ENCODE peak calls at places on chromosome 4, in seven cellular contexts. N is CD8-positive, alpha-beta memory T cell; P is Caco-2; G is NB4; U is aorta; C is heart right ventricle; M is MM.1S. V is an unnamed sample.

GRCh38 chr4:101825953-101826352 is 35.4 kb downstream of the BANK1 start:
- DNase-seq in N (no peak), P (no peak), G (no peak), U (no peak), C (no peak), M (no peak), V (no peak)

GRCh38 chr4:68391451-68391850 is 41.6 kb upstream of the YTHDC1 start:
- DNase-seq in N (no peak), P (no peak), G (no peak), U (no peak), C (no peak), M (no peak), V (no peak)

GRCh38 chr4:107993969-107994368 is 4.3 kb downstream of the HADH start:
- DNase-seq in N (no peak), P (no peak), G (peak; percentile 45), U (no peak), C (no peak), M (no peak), V (no peak)

GRCh38 chr4:54941994-54942552 is 183.3 kb downstream of the KDR start:
- DNase-seq in N (peak; percentile 68), P (no peak), G (no peak), U (no peak), C (peak; percentile 19), M (no peak), V (no peak)

GRCh38 chr4:105596676-105597075 is 44.3 kb downstream of the ARHGEF38 start:
- DNase-seq in N (no peak), P (no peak), G (no peak), U (no peak), C (no peak), M (no peak), V (no peak)

GRCh38 chr4:148059617-148060180 is 327.8 kb downstream of the ARHGAP10 start:
- DNase-seq in N (no peak), P (no peak), G (no peak), U (no peak), C (no peak), M (no peak), V (no peak)

GRCh38 chr4:36753048-36753447 is 471.6 kb downstream of the DTHD1 start:
- DNase-seq in N (no peak), P (no peak), G (no peak), U (no peak), C (no peak), M (no peak), V (no peak)

GRCh38 chr4:163913571-163913970 is 419.1 kb downstream of the TMA16 start:
- DNase-seq in N (no peak), P (no peak), G (no peak), U (peak; percentile 8), C (no peak), M (no peak), V (no peak)

GRCh38 chr4:2649604-2650114 is 106.5 kb downstream of the TNIP2 start:
- DNase-seq in N (no peak), P (no peak), G (no peak), U (peak; percentile 35), C (no peak), M (no peak), V (no peak)
- H3K4me3 ChIP-seq in N (no peak overlapping the region), P (no peak overlapping the region), G (no peak overlapping the region), U (no peak overlapping the region), C (no peak overlapping the region), M (no peak overlapping the region), V (no peak overlapping the region)

DNA sequence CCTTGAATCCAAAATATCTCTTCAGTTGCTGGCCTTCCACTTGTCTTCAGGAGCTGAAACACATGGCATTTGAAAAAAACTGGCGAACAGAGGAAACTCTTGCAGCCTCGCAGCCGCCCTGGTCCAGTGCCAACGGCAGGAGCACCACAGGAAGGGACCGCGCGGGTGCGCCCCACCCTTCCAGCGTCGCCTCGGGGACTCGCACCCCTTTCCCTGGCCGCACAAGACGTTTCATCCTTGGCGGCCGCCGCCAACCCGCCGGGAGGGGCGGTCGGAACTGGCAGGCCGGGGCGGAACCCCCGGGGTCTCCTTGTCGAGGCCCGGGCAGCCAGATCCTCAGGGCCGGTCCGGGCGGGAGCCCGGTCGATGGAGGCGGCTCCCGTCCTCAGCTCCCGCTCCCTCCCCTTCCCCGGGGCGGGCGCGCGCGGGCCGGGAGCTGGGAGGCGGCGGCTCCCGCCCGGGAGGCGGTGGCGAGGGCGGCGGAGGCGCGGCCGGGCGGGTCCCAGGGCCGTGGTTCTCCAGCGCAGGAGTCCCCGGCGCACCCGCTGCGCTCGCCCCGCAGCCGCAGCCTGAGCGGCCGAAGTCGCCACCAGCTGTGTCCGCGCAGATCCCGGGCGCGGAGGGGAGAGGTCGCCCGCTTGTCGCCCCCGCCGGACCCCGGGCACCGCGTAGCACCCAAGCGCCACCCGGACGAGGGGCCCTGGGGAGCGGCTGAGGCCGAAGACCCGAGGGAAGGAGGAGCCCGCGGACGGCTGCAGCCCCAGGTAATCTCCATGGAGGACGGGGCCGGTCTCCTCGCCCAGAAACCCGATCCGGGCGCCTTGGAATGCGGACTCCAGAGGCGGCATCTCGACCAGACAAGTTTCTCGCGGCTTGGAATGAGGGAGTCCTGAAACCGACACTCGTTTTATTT is 882 bp upstream of the NDST3 start:
- DNase-seq in N (no peak), P (peak; percentile 48), G (peak; percentile 54), U (peak; percentile 77), C (peak; percentile 16), M (no peak), V (no peak)
- H3K4me3 ChIP-seq in N (no peak overlapping the region), P (peak overlapping the region; percentile 28), G (no peak overlapping the region), U (peak overlapping the region; percentile 52), C (peak overlapping the region; percentile 45), M (peak overlapping the region; percentile 54), V (peak overlapping the region; percentile 71)

DNA sequence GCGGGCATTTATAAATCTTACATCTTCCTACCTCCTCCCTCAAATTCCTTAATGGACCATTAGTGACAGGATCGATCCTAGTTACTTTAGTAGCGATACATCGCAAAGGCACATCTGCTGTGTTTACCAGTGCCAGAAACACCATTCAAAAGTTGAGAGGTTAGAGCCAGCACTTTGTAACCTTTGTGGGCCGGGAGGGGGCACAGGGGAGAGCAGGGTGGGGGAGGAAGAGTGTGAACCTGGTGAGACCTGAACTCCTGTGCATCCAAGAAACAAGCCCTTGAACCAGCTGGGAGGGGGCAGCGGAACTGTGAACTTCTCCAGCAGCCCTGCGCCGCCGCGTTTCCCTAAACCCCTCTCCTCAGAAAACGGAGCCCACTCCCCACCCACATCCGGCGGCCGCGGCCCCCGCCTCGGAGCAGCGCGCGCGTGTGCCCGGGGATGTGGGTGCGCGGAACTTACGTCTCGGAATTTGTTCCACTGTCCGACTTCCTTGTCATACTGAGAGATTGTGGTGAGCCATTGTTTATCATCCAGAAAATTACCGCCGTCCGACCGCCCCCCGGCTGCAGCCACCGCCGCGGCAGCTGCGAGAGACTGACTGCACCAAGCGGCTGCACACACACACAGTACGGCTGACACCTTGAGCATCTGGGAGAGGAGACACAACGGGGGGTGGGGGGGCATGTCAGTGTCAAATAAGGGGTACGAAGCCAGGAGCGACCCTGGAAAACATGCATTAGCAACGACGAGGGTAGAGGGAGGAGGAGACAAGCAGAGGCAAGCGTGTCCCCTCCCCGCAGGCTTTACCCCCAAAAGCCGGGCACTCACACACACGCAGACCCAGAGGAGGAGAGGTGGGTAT is 539 bp downstream of the SPOCK3 start:
- DNase-seq in N (no peak), P (no peak), G (no peak), U (no peak), C (no peak), M (no peak), V (no peak)
- H3K4me3 ChIP-seq in N (no peak overlapping the region), P (peak overlapping the region; percentile 38), G (no peak overlapping the region), U (peak overlapping the region; percentile 28), C (peak overlapping the region; percentile 44), M (peak overlapping the region; percentile 46), V (peak overlapping the region; percentile 63)

GRCh38 chr4:183099537-183100297 is 660 bp downstream of the WWC2 start:
- DNase-seq in N (peak; percentile 12), P (peak; percentile 73), G (peak; percentile 60), U (peak; percentile 80), C (peak; percentile 30), M (peak; percentile 16), V (peak; percentile 77)
- H3K4me3 ChIP-seq in N (peak overlapping the region; percentile 53), P (peak overlapping the region; percentile 82), G (peak overlapping the region; percentile 68), U (peak overlapping the region; percentile 96), C (peak overlapping the region; percentile 70), M (peak overlapping the region; percentile 83), V (peak overlapping the region; percentile 81)

DNA sequence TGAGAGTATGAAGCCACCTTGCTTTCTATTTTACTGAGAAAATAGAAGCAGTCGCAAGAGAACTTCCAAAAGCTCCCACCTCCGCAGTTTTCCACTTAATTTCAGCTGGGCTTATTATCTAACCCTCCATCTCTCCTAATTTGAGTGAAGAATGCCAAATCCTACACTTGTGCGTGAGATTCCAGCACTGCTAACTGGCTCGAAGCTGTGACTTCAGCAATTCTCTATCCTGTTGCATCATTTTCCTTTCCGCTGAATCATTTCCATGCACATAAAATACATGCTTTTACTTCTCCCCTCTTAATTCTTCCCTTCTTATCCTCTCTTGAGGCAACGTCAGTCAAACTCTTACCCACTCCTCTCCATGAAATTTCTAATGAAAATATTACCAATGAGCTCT is 189.5 kb downstream of the GASK1B start:
- DNase-seq in N (no peak), P (no peak), G (peak; percentile 15), U (no peak), C (no peak), M (no peak), V (no peak)
- H3K4me3 ChIP-seq in N (no peak overlapping the region), P (no peak overlapping the region), G (no peak overlapping the region), U (no peak overlapping the region), C (no peak overlapping the region), M (no peak overlapping the region), V (no peak overlapping the region)

DNA sequence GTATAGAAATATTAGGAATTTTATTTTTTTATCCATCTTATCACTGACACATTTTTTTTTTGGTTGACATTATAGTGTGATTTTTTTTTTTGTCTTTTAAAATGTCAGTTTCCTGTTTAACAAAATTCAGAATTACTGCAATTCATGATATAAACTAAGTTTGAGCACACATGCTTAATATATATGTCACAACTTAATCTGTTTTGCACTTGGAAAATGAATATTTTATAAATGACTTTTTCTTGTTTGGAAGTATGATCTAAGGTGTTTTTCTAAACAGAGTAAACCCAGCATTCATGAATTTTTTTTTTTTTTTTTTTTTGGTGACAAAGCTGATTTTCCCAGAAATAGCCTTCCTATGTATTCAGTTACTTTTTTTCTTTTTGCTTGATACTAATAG is 2.4 kb downstream of the SMARCA5 start:
- DNase-seq in N (no peak), P (no peak), G (no peak), U (no peak), C (no peak), M (no peak), V (no peak)
- H3K4me3 ChIP-seq in N (peak overlapping the region; percentile 9), P (no peak overlapping the region), G (peak overlapping the region; percentile 98), U (no peak overlapping the region), C (peak overlapping the region; percentile 83), M (peak overlapping the region; percentile 90), V (peak overlapping the region; percentile 99)

DNA sequence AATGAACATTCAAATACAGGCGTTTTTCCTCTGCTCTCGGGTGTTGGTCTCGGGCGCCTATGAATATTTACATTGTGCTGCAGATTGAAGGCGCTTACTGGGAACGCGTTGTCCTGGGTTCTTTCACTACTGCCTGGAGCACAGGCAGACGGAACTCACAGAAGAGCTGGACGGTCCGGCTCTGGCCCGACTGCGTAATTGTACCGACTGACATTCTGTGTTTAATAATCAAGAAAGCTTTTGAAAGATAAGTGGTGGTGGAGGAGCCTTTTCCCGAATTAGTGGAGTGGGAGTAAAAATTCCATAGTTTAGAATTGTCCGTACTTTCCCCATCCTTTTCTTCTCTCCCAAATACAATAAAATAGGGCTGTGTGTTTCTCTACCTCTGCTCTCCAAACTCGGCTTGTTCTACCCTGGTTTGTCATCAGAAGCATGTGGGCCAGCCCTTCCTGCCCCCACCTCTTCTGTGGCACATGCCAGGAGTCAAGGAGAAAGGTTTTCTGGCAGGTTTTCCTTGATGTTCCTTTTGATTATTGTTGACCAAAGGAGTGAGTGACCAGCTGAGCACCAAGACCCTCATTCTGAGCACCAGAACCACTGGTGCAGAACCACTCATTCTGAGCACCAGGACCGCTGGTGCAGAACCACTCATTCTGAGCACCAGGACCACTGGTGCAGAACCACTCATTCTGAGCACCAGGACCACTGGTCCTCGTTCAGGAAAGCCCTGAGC is 2.3 kb downstream of the FHDC1 start:
- DNase-seq in N (no peak), P (no peak), G (no peak), U (no peak), C (no peak), M (no peak), V (no peak)
- H3K4me3 ChIP-seq in N (peak overlapping the region; percentile 51), P (no peak overlapping the region), G (no peak overlapping the region), U (peak overlapping the region; percentile 98), C (peak overlapping the region; percentile 61), M (peak overlapping the region; percentile 62), V (peak overlapping the region; percentile 81)

V was measured in coronary artery.